ENCODE peak calls at places on chromosomes 2 and 18, in seven cellular contexts. V is BJ, K is MM.1S, G is cardiac fibroblast, F is spleen, S is NB4, P is cardiac muscle cell. C is an unnamed sample.

GRCh38 chr2:127574656-127575055 is 39.2 kb downstream of the MYO7B start:
- DNase-seq in V (no peak), K (no peak), G (no peak), F (peak; percentile 42), S (no peak), P (no peak), C (no peak)

GRCh38 chr2:2870106-2870505 is 507.5 kb downstream of the EIPR1 start:
- DNase-seq in V (no peak), K (peak; percentile 15), G (no peak), F (no peak), S (no peak), P (no peak), C (no peak)

GRCh38 chr2:226023383-226023782 is 623.9 kb downstream of the NYAP2 start:
- DNase-seq in V (no peak), K (no peak), G (no peak), F (no peak), S (peak; percentile 23), P (no peak), C (no peak)

GRCh38 chr2:232871418-232871834 is 1.4 kb downstream of the SNORC start:
- DNase-seq in V (no peak), K (no peak), G (no peak), F (no peak), S (no peak), P (no peak), C (no peak)

GRCh38 chr2:142037744-142038143 is 93.1 kb downstream of the LRP1B start:
- DNase-seq in V (no peak), K (no peak), G (no peak), F (no peak), S (peak; percentile 6), P (peak; percentile 56), C (no peak)

GRCh38 chr2:181859123-181859522 is 32.4 kb upstream of the ITPRID2 start:
- DNase-seq in V (no peak), K (no peak), G (no peak), F (no peak), S (no peak), P (no peak), C (no peak)

GRCh38 chr2:72130671-72131360 is 16.8 kb downstream of the CYP26B1 start:
- DNase-seq in V (no peak), K (no peak), G (no peak), F (no peak), S (no peak), P (no peak), C (no peak)

GRCh38 chr2:230505162-230505561 is 89.2 kb downstream of the SP100 start:
- DNase-seq in V (no peak), K (no peak), G (no peak), F (no peak), S (no peak), P (no peak), C (no peak)

GRCh38 chr2:5818947-5819346 is 126.8 kb downstream of the SOX11 start:
- DNase-seq in V (no peak), K (no peak), G (no peak), F (no peak), S (no peak), P (no peak), C (peak; percentile 48)

GRCh38 chr18:39675916-39676315 is 2110.3 kb upstream of the CELF4 start:
- DNase-seq in V (no peak), K (no peak), G (no peak), F (no peak), S (peak; percentile 16), P (no peak), C (no peak)

GRCh38 chr2:230347659-230348305 is 20.8 kb downstream of the SP140L start:
- DNase-seq in V (no peak), K (peak; percentile 77), G (peak; percentile 52), F (no peak), S (no peak), P (no peak), C (no peak)

GRCh38 chr18:63290456-63291200 is 28.9 kb downstream of the BCL2 start:
- DNase-seq in V (no peak), K (no peak), G (no peak), F (no peak), S (no peak), P (peak; percentile 18), C (no peak)

GRCh38 chr2:100427627-100428258 is 10.3 kb upstream of the CHST10 start:
- DNase-seq in V (no peak), K (no peak), G (peak; percentile 70), F (no peak), S (peak; percentile 58), P (peak; percentile 62), C (peak; percentile 47)

GRCh38 chr2:174631009-174631981 is 33.7 kb upstream of the WIPF1 start:
- DNase-seq in V (peak; percentile 61), K (no peak), G (peak; percentile 92), F (no peak), S (no peak), P (no peak), C (no peak)

GRCh38 chr2:134657650-134658250 is 61.0 kb downstream of the TMEM163 start:
- DNase-seq in V (no peak), K (no peak), G (peak; percentile 22), F (no peak), S (peak; percentile 25), P (peak; percentile 23), C (no peak)

GRCh38 chr2:230910546-230911135 is 14.4 kb downstream of the GPR55 start:
- DNase-seq in V (no peak), K (no peak), G (no peak), F (peak; percentile 47), S (peak; percentile 48), P (peak; percentile 53), C (no peak)

GRCh38 chr2:99354060-99354459 is 16.9 kb downstream of the EIF5B start:
- DNase-seq in V (no peak), K (no peak), G (peak; percentile 29), F (no peak), S (no peak), P (no peak), C (no peak)

DNA sequence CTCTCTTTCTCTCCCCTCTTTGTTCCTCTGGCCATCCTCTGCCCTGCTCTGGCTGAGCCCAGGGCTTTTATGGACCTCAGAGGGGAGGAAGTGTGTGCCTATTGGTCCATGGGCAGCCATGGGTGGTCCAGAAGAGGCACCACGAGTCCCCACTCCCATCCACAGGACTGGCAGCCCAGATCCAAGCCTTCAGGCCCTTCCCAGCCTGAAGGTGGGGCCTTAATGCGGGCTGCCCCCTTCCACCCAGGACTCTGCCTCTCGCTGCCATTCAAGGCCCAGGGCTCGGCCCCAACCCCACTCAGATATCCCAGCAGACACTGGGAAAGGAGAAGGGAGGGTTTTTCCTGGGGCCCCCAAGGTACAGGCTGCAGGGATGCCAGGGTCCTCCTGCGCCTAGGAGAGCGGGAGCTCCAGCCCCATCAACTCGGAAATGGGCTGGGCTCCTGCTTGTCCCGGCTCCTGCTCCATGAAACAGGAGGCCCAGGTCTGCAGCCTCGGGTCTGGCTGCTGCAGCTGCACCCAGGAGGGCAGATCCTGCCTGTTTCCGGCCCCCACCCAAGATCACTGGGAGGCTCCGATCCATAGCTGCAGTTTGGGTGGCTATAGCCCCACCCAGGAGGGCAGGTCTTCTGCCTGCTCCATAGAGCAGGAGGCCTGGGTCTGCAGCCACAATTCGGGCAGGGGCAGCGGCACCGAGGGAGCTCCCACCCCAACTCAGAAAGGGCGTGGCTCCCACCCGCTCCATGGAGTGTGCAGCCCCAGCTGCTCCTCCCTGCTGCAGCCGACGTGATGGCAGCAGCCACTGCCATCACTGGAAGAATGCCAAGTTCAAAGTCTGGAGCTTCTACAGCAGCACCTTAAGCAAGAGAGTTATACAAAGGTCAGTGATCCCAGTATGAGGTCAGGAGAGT is 116.6 kb upstream of the RBBP8 start:
- DNase-seq in V (no peak), K (no peak), G (no peak), F (no peak), S (no peak), P (peak; percentile 30), C (no peak)
- H3K4me3 ChIP-seq in V (no peak overlapping the region), K (no peak overlapping the region), G (no peak overlapping the region), F (no peak overlapping the region), S (no peak overlapping the region), P (no peak overlapping the region), C (no peak overlapping the region)

GRCh38 chr18:33404244-33404873 is 36.2 kb downstream of the CCDC178 start:
- DNase-seq in V (no peak), K (peak; percentile 15), G (peak; percentile 1), F (no peak), S (no peak), P (no peak), C (no peak)
- TF ChIP-seq CTCF in V (no peak), K (peak; percentile 40), G (peak; percentile 11), F (no peak), S (no peak), P (peak; percentile 28), C (peak; percentile 15)

GRCh38 chr18:5892772-5893431 is 2.4 kb downstream of the TMEM200C start:
- DNase-seq in V (no peak), K (no peak), G (no peak), F (no peak), S (no peak), P (no peak), C (no peak)

GRCh38 chr18:5894215-5894612 is 1.1 kb downstream of the TMEM200C start:
- DNase-seq in V (no peak), K (no peak), G (no peak), F (no peak), S (no peak), P (no peak), C (no peak)

GRCh38 chr18:5894613-5895299 is 566 bp downstream of the TMEM200C start:
- DNase-seq in V (no peak), K (no peak), G (no peak), F (peak; percentile 66), S (no peak), P (peak; percentile 51), C (no peak)

GRCh38 chr18:5895886-5896740 is 791 bp upstream of the TMEM200C start:
- DNase-seq in V (no peak), K (no peak), G (no peak), F (peak; percentile 75), S (no peak), P (peak; percentile 81), C (no peak)

DNA sequence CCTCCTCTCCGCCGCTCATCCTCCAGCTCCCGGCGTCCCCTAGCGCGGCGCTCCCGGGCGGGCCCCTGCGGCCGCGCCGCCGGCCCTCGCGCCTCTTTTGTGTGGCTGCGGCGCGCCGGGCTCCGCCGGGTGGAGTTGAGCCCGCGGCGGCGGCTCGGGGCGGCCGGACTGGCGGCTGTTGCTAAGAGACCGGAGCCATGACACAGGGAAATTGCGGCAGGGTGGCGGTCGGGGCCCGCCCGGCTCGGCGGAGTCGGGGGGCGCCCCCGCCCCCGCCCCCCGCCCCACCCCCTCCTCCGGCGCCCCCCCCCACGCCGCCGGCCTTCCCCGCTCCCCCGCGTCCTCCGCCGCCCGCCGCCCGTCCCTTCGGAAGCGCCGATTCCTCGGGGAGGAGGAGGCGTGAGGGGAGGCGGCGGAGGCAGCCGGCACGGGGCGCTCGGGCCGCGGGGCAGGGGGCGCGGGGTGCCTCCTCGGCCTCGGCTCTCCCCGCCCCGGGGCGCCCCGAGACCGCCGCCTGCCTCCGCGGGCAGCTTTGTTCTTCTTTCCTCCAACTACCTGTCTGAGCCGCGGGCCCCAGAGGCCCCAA is at the start of gene TMEM200C:
- DNase-seq in V (no peak), K (peak; percentile 58), G (no peak), F (no peak), S (no peak), P (peak; percentile 83), C (no peak)
- H3K4me3 ChIP-seq in V (no peak within 1 kb of the TSS), K (peak within 1 kb of the TSS; percentile 52), G (no peak within 1 kb of the TSS), F (peak within 1 kb of the TSS; percentile 33), S (no peak within 1 kb of the TSS), P (peak within 1 kb of the TSS; percentile 75), C (no peak within 1 kb of the TSS)

DNA sequence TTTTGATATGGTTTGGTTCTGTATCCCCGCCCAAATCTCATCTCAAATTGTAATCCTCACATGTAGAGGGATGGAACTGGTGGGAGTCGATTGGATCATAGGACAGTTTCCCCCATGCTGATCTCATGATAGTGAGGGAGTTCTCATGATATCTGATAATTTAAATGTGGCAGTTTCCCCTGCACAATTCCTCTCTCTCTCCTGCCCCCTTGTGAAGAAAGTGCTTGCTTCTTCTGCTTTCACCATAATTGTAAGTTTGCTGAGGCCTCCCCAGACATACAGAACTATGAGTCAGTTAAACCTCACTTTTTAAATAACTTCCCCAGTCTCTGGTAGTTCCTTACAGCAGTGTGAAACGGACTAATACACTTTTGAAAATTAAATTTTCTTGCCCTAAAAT is 12.3 kb upstream of the KCNJ3 start:
- DNase-seq in V (no peak), K (no peak), G (no peak), F (no peak), S (peak; percentile 35), P (no peak), C (no peak)
- TF ChIP-seq CTCF in V (no peak), K (peak; percentile 14), G (no peak), F (no peak), S (no peak), P (no peak), C (peak; percentile 26)

C was measured in LNCaP clone FGC.